ENCODE peak calls at places on chromosomes 12 and 14, in eight cellular contexts. G is tibial artery, Q is heart right ventricle, P is AG04450, A is testis, X is heart left ventricle, F is neural progenitor cell, H is left ventricle myocardium inferior. B is an unnamed sample.

GRCh38 chr12:116615141-116615861 is 56.1 kb downstream of the MAP1LC3B2 start:
- DNase-seq in H (no peak), X (no peak), P (no peak), F (peak; percentile 69), A (no peak), Q (no peak), G (no peak), B (no peak)

GRCh38 chr14:89986475-89986874 is 30.7 kb downstream of the TDP1 start:
- DNase-seq in Q (no peak), P (no peak), A (no peak), H (no peak), G (no peak), X (no peak), F (no peak), B (no peak)

GRCh38 chr12:50081096-50081808 is 3.9 kb upstream of the SMARCD1 start:
- DNase-seq in Q (no peak), H (no peak), A (no peak), P (no peak), F (peak; percentile 32), G (no peak), X (no peak), B (no peak)

GRCh38 chr12:108214046-108214445 is 85.0 kb downstream of the WSCD2 start:
- DNase-seq in H (no peak), Q (no peak), A (no peak), P (no peak), F (no peak), G (no peak), X (no peak), B (no peak)

GRCh38 chr14:33682746-33683145 is 268.1 kb downstream of the EGLN3 start:
- DNase-seq in F (no peak), P (peak; percentile 6), A (peak; percentile 72), H (peak; percentile 63), X (peak; percentile 60), G (peak; percentile 88), Q (peak; percentile 56), B (peak; percentile 97)

GRCh38 chr12:95283371-95283770 is 65.8 kb downstream of the VEZT start:
- DNase-seq in Q (no peak), G (no peak), P (no peak), X (no peak), H (no peak), F (no peak), A (no peak), B (no peak)

GRCh38 chr12:2356601-2357125 is 303.9 kb downstream of the CACNA1C start:
- DNase-seq in H (no peak), P (no peak), Q (no peak), A (no peak), F (no peak), G (no peak), X (no peak), B (no peak)

GRCh38 chr12:119696943-119697342 is 29.0 kb downstream of the PRKAB1 start:
- DNase-seq in F (no peak), A (no peak), P (no peak), X (no peak), G (peak; percentile 28), H (no peak), Q (no peak), B (no peak)

GRCh38 chr12:102300824-102301461 is 103.3 kb upstream of the PMCH start:
- DNase-seq in G (no peak), Q (no peak), P (no peak), A (no peak), H (no peak), X (no peak), F (peak; percentile 55), B (peak; percentile 1)

GRCh38 chr14:78863143-78863542 is 693.0 kb downstream of the NRXN3 start:
- DNase-seq in G (no peak), Q (no peak), P (no peak), A (peak; percentile 60), H (no peak), X (no peak), F (peak; percentile 82), B (peak; percentile 32)

GRCh38 chr12:79782197-79782890 is 91.6 kb upstream of the PAWR start:
- DNase-seq in H (no peak), Q (no peak), P (no peak), A (no peak), G (no peak), X (no peak), F (no peak), B (peak; percentile 71)

GRCh38 chr12:13049816-13050215 is 5.6 kb downstream of the FAM234B start:
- DNase-seq in F (no peak), P (no peak), A (no peak), G (no peak), Q (no peak), X (no peak), H (peak; percentile 18), B (no peak)

GRCh38 chr12:53791735-53792326 is 40.1 kb upstream of the CISTR start:
- DNase-seq in H (no peak), X (no peak), F (peak; percentile 38), P (no peak), Q (no peak), A (peak; percentile 34), G (no peak), B (no peak)

GRCh38 chr14:33805593-33805992 is 145.3 kb downstream of the EGLN3 start:
- DNase-seq in A (no peak), P (no peak), X (no peak), H (no peak), F (no peak), G (no peak), Q (no peak), B (no peak)

GRCh38 chr14:27114180-27114579 is 516.3 kb upstream of the NOVA1 start:
- DNase-seq in Q (no peak), G (no peak), H (no peak), A (no peak), X (no peak), F (no peak), P (no peak), B (no peak)

GRCh38 chr14:96191355-96191754 is 13.3 kb upstream of the BDKRB2 start:
- DNase-seq in F (no peak), X (no peak), G (no peak), Q (no peak), H (no peak), P (no peak), A (no peak), B (no peak)

GRCh38 chr12:2453076-2453806 is 341.5 kb upstream of the FKBP4 start:
- DNase-seq in H (no peak), F (no peak), A (no peak), G (no peak), Q (no peak), P (no peak), X (no peak), B (no peak)

GRCh38 chr12:541676-542289 is 82.0 kb downstream of the B4GALNT3 start:
- DNase-seq in Q (no peak), G (no peak), H (no peak), A (peak; percentile 28), F (peak; percentile 43), P (no peak), X (no peak), B (no peak)

GRCh38 chr12:101795013-101795412 is 35.7 kb downstream of the GNPTAB start:
- DNase-seq in P (no peak), G (no peak), Q (no peak), A (no peak), X (no peak), H (no peak), F (no peak), B (no peak)

GRCh38 chr12:93502802-93503623 is 35.7 kb downstream of the MRPL42 start:
- DNase-seq in X (peak; percentile 39), F (peak; percentile 56), Q (no peak), A (peak; percentile 57), H (no peak), P (no peak), G (no peak), B (peak; percentile 69)

GRCh38 chr12:94650143-94651056 is at the start of gene TMCC3:
- DNase-seq in G (peak; percentile 78), A (peak; percentile 43), X (peak; percentile 50), H (peak; percentile 51), F (peak; percentile 80), P (no peak), Q (peak; percentile 58), B (peak; percentile 70)

GRCh38 chr14:102164241-102164641 is 24.5 kb downstream of the WDR20 start:
- DNase-seq in G (no peak), A (no peak), Q (no peak), X (no peak), P (no peak), F (no peak), H (no peak), B (peak; percentile 52)

GRCh38 chr14:92464156-92464555 is 49.4 kb upstream of the RIN3 start:
- DNase-seq in X (no peak), P (no peak), G (no peak), H (no peak), Q (no peak), A (no peak), F (no peak), B (no peak)

GRCh38 chr12:94099191-94099983 is 49.0 kb upstream of the PLXNC1 start:
- DNase-seq in F (no peak), A (no peak), X (no peak), P (peak; percentile 23), G (no peak), Q (no peak), H (no peak), B (peak; percentile 32)

GRCh38 chr14:96104469-96105057 is 65.4 kb downstream of the C14orf132 start:
- DNase-seq in X (peak; percentile 42), G (peak; percentile 89), H (peak; percentile 56), A (no peak), P (peak; percentile 99), F (no peak), Q (peak; percentile 62), B (peak; percentile 99)

GRCh38 chr12:46461907-46462605 is 89.5 kb upstream of the SLC38A2 start:
- DNase-seq in X (no peak), F (no peak), Q (no peak), G (no peak), A (no peak), H (no peak), P (no peak), B (peak; percentile 14)

GRCh38 chr14:104388011-104388521 is 191.5 kb upstream of the C14orf180 start:
- DNase-seq in X (peak; percentile 3), H (no peak), G (no peak), F (no peak), P (no peak), A (peak; percentile 9), Q (no peak), B (no peak)

GRCh38 chr14:72920008-72920407 is 6.3 kb upstream of the DCAF4 start:
- DNase-seq in F (no peak), H (no peak), P (no peak), G (no peak), X (no peak), A (no peak), Q (no peak), B (no peak)
- TF ChIP-seq CTCF in F (peak; percentile 40), H (no peak), P (no peak), G (no peak), X (no peak), A (no peak), Q (no peak), B (peak; percentile 21)

GRCh38 chr14:52000631-52001030 is 11.3 kb downstream of the RTRAF start:
- DNase-seq in Q (no peak), G (no peak), H (no peak), P (no peak), F (no peak), A (no peak), X (no peak), B (no peak)
- H3K27ac ChIP-seq in Q (no peak overlapping the region), G (no peak overlapping the region), H (peak overlapping the region; percentile 89), P (no peak overlapping the region), F (no peak overlapping the region), A (no peak overlapping the region), X (no peak overlapping the region), B (peak overlapping the region; percentile 94)

GRCh38 chr14:100122481-100123215 is 36.8 kb downstream of the DEGS2 start:
- DNase-seq in H (no peak), P (no peak), A (no peak), G (no peak), Q (no peak), X (no peak), F (no peak), B (no peak)
- TF ChIP-seq CTCF in H (peak; percentile 31), P (no peak), A (no peak), G (no peak), Q (peak; percentile 30), X (no peak), F (no peak), B (no peak)

GRCh38 chr14:75274899-75275569 is 3.6 kb upstream of the FOS start:
- DNase-seq in X (peak; percentile 43), A (peak; percentile 64), G (peak; percentile 82), Q (no peak), F (no peak), P (no peak), H (peak; percentile 26), B (no peak)
- H3K27ac ChIP-seq in X (peak overlapping the region; percentile 98), A (peak overlapping the region; percentile 4), G (peak overlapping the region; percentile 97), Q (no peak overlapping the region), F (no peak overlapping the region), P (no peak overlapping the region), H (peak overlapping the region; percentile 28), B (no peak overlapping the region)

B was measured in cardiac muscle cell.